ENCODE peak calls at places on chromosomes 13 and 19, in eight cellular contexts. Y is fibroblast of mammary gland, J is upper lobe of right lung, G is SK-N-SH, B is HFF-Myc, F is cardiac fibroblast, P is WERI-Rb-1, W is heart right ventricle. E is an unnamed sample.

GRCh38 chr13:27619711-27620376 is 485 bp downstream of the LNX2 start:
- DNase-seq in P (peak), F (peak), G (peak), B (no peak), J (no peak), Y (peak), W (peak), E (no peak)

GRCh38 chr13:91813255-91813654 is 414.8 kb downstream of the GPC5 start:
- DNase-seq in Y (no peak), P (no peak), W (no peak), B (no peak), J (no peak), F (no peak), G (peak), E (no peak)

GRCh38 chr13:24709186-24709913 is 29.1 kb downstream of the ATP12A start:
- DNase-seq in P (no peak), W (no peak), Y (no peak), G (no peak), F (no peak), J (no peak), B (no peak), E (no peak)

GRCh38 chr19:46674416-46675178 is 13.6 kb upstream of the DACT3 start:
- DNase-seq in J (no peak), G (peak), B (no peak), F (no peak), P (peak), W (no peak), Y (no peak), E (no peak)

GRCh38 chr19:51079486-51080110 is 3.1 kb downstream of the KLK14 start:
- DNase-seq in F (no peak), G (no peak), B (no peak), P (no peak), J (no peak), W (peak), Y (peak), E (no peak)

GRCh38 chr19:35249146-35249847 is 495 bp downstream of the LSR start:
- DNase-seq in F (no peak), P (peak), J (peak), G (no peak), B (no peak), W (no peak), Y (no peak), E (no peak)

GRCh38 chr13:101757446-101758039 is 305.1 kb downstream of the ITGBL1 start:
- DNase-seq in Y (peak), B (peak), F (peak), J (no peak), P (no peak), G (peak), W (no peak), E (no peak)

GRCh38 chr13:51534075-51534817 is 50.0 kb upstream of the WDFY2 start:
- DNase-seq in G (no peak), W (peak), F (peak), Y (no peak), J (peak), P (no peak), B (no peak), E (no peak)

GRCh38 chr19:36182612-36183454 is 30.6 kb upstream of the COX7A1 start:
- DNase-seq in J (no peak), F (peak), G (no peak), P (no peak), Y (peak), W (no peak), B (no peak), E (peak)

GRCh38 chr13:61575941-61576340 is 160.3 kb upstream of the PCDH20 start:
- DNase-seq in Y (no peak), F (no peak), W (no peak), B (no peak), G (no peak), P (no peak), J (no peak), E (no peak)

GRCh38 chr19:18596752-18597157 is 8.2 kb downstream of the REX1BD start:
- DNase-seq in F (peak), B (no peak), G (peak), W (peak), P (peak), J (peak), Y (no peak), E (no peak)
- H3K4me3 ChIP-seq in F (no peak), B (no peak), G (no peak), W (no peak), P (peak), J (no peak), Y (no peak), E (no peak)

GRCh38 chr13:103236213-103236612 is 170.0 kb upstream of the SLC10A2 start:
- DNase-seq in W (no peak), G (no peak), Y (peak), F (peak), P (peak), J (no peak), B (no peak), E (no peak)
- TF ChIP-seq CTCF in W (no peak), G (no peak), Y (peak), F (peak), P (peak), J (no peak), B (no peak), E (no peak)

GRCh38 chr19:6235031-6235951 is 44.5 kb downstream of the MLLT1 start:
- DNase-seq in B (no peak), W (no peak), F (no peak), P (no peak), J (peak), Y (no peak), G (peak), E (no peak)

GRCh38 chr19:6232567-6232966 is 47.2 kb downstream of the MLLT1 start:
- DNase-seq in B (peak), F (peak), G (no peak), Y (peak), J (no peak), P (no peak), W (no peak), E (no peak)

GRCh38 chr19:6233051-6233826 is 46.5 kb downstream of the MLLT1 start:
- DNase-seq in J (peak), F (peak), G (no peak), Y (peak), W (peak), B (no peak), P (no peak), E (no peak)

GRCh38 chr19:6234527-6234926 is 45.2 kb downstream of the MLLT1 start:
- DNase-seq in G (peak), W (no peak), B (no peak), J (no peak), Y (no peak), P (no peak), F (no peak), E (no peak)

DNA sequence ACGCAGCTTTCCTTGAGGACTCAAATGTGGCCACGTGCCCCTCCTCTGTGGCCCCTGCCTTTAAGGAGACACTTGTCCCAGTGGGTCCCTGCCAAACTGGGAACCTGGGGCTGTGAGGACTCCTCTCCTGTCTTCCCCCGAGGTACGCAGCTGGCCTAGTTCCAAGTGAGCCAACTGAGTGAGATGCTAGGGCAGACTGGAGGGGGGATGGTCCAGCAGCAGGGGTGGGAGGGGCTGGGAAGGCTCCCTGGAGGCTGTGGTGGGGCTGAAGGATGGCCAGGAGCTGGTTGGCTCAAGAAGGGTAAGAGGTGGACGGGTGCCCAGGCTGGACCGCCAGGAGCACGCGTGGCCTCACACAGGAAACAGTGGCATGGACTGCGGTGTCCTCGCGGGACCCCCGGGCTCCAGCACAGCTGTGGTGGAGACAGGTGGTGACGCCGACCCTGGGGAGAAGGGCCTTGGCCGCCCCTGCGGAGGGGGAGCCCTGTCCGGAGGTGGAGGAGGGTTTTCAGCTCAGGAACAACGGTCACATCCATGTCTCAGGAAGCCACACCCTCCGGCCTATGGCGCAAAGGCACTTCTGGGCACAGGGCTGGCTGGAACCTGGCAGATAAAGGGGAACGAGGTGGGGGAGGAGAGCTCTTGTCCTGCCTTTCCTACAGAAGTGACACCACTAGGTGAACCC is 45.8 kb downstream of the MLLT1 start:
- DNase-seq in Y (peak), B (no peak), P (no peak), J (peak), F (no peak), W (peak), G (peak), E (no peak)
- H3K4me3 ChIP-seq in Y (no peak), B (no peak), P (no peak), J (peak), F (no peak), W (no peak), G (no peak), E (no peak)

DNA sequence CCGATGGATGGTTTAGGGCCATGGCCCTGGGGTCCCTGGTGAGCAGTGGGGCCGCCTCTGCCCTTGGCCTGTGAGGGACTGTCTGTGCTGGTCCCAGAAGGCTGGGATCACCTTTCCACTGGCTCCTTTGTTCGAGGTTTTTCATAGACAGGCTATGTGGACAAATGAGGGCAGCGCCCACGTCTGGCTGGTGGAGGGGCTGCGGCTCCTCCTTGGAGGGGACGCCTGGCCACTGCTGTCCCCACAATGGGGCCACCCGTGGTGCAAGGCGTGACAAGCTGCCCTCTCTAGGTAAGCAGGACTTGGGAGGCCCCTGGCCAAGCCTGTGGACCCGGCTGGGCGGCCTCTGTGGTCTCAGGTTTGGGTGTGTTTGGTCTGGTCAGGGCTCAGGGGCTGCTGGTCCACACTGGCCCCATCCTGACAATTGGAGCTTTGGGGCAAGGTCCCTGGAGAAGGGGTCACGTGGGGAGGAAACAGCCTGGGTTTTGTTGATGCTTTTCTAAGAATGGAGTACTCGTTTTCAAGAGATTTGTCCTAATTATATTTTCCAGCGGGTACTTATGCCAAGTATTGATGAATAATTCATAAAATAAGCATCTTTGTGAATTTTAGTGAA is 33.3 kb downstream of the MCF2L start:
- DNase-seq in F (no peak), W (no peak), G (peak), Y (no peak), J (no peak), P (peak), B (no peak), E (peak)
- TF ChIP-seq CTCF in F (no peak), W (peak), G (peak), Y (no peak), J (peak), P (peak), B (peak), E (peak)

GRCh38 chr13:28754698-28755545 is 36.2 kb upstream of the SLC46A3 start:
- DNase-seq in F (peak), P (no peak), G (peak), J (no peak), W (peak), Y (no peak), B (no peak), E (no peak)
- H3K4me3 ChIP-seq in F (no peak), P (no peak), G (peak), J (peak), W (peak), Y (no peak), B (no peak), E (no peak)

GRCh38 chr13:77698211-77699058 is 948 bp downstream of the SLAIN1 start:
- DNase-seq in Y (no peak), P (peak), W (peak), B (no peak), F (peak), G (peak), J (peak), E (no peak)
- TF ChIP-seq CTCF in Y (no peak), P (peak), W (no peak), B (no peak), F (no peak), G (no peak), J (no peak), E (no peak)

GRCh38 chr19:57395710-57396109 is 6.1 kb downstream of the ZNF548 start:
- DNase-seq in W (no peak), G (no peak), P (no peak), F (no peak), B (no peak), J (no peak), Y (no peak), E (no peak)
- H3K4me3 ChIP-seq in W (no peak), G (no peak), P (no peak), F (no peak), B (no peak), J (no peak), Y (no peak), E (no peak)